ENCODE peak calls at places on chromosomes 4 and X, in seven cellular contexts. C, F, T, Q, X, V and B are unnamed samples.
A peak's percentile ranks its signal among the peaks of the same experiment; 100 is the strongest.

GRCh38 chrX:29431895-29432294 is 783.5 kb upstream of the MAGEB2 start:
- DNase-seq in C (no peak), F (no peak), T (no peak), Q (no peak), X (no peak), V (no peak), B (no peak)

GRCh38 chr4:3812211-3812934 is 46.2 kb downstream of the ADRA2C start:
- DNase-seq in C (no peak), F (no peak), T (no peak), Q (no peak), X (no peak), V (no peak), B (no peak)

GRCh38 chr4:6986067-6986780 is 56.9 kb upstream of the TADA2B start:
- DNase-seq in C (peak; percentile 57), F (peak; percentile 63), T (no peak), Q (no peak), X (no peak), V (no peak), B (no peak)

GRCh38 chrX:118286066-118286758 is 59.7 kb upstream of the WDR44 start:
- DNase-seq in C (no peak), F (no peak), T (no peak), Q (no peak), X (no peak), V (no peak), B (no peak)

GRCh38 chr4:109730294-109731051 is 603 bp upstream of the PLA2G12A start:
- DNase-seq in C (peak; percentile 81), F (peak; percentile 43), T (peak; percentile 63), Q (no peak), X (no peak), V (peak; percentile 87), B (no peak)

GRCh38 chrX:51825432-51825831 is 68.0 kb upstream of the MAGED1 start:
- DNase-seq in C (peak; percentile 12), F (no peak), T (no peak), Q (no peak), X (no peak), V (no peak), B (no peak)

GRCh38 chrX:110004210-110004609 is 1.3 kb downstream of the TMEM164 start:
- DNase-seq in C (peak; percentile 46), F (peak; percentile 27), T (peak; percentile 51), Q (no peak), X (no peak), V (peak; percentile 77), B (no peak)

GRCh38 chrX:134990475-134991473 is at the start of gene SMIM10:
- DNase-seq in C (peak; percentile 72), F (peak; percentile 86), T (peak; percentile 21), Q (no peak), X (no peak), V (peak; percentile 89), B (peak; percentile 3)

GRCh38 chr4:55830741-55831140 is 11.2 kb downstream of the EXOC1L start:
- DNase-seq in C (no peak), F (no peak), T (no peak), Q (no peak), X (no peak), V (no peak), B (no peak)

GRCh38 chr4:74539043-74539790 is 94.3 kb downstream of the AREG start:
- DNase-seq in C (peak; percentile 37), F (no peak), T (no peak), Q (no peak), X (no peak), V (no peak), B (no peak)

GRCh38 chrX:2391869-2392606 is 108.7 kb downstream of the DHRSX start:
- DNase-seq in C (peak; percentile 81), F (no peak), T (no peak), Q (no peak), X (no peak), V (no peak), B (no peak)

GRCh38 chr4:39712819-39713607 is 15.1 kb downstream of the UBE2K start:
- DNase-seq in C (no peak), F (no peak), T (no peak), Q (no peak), X (no peak), V (no peak), B (no peak)

DNA sequence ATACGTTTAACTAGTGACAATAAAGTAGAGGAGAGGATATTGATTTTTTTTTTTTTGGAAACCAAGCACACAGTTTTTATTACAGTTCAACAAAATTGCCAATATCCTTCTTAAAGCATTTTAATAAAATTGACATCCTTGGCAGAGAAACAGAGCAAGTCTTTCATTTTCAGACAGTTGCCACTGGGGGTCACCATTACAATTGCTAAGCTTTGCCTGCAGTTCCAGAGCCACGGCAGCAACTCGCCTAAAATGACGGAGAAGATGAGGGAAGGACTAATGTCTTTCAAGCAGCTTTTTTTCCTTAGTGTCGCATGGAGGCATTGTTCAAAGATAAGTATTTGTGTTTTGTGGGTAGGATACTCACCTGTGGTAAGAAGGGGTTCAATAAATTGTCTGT is 507.8 kb upstream of the ARX start:
- DNase-seq in C (peak; percentile 65), F (no peak), T (no peak), Q (no peak), X (no peak), V (no peak), B (no peak)
- H3K27ac ChIP-seq in C (peak overlapping the region; percentile 62), F (no peak overlapping the region), T (no peak overlapping the region), Q (no peak overlapping the region), X (no peak overlapping the region), V (no peak overlapping the region), B (no peak overlapping the region)

GRCh38 chr4:2588259-2588658 is 51.8 kb downstream of the FAM193A start:
- DNase-seq in C (no peak), F (no peak), T (no peak), Q (no peak), X (no peak), V (no peak), B (no peak)
- H3K4me1 ChIP-seq in C (peaks cover 13% of the 10 kb centered on the region), F (peaks cover 65% of the 10 kb centered on the region), T (peaks cover 19% of the 10 kb centered on the region), Q (peaks cover 32% of the 10 kb centered on the region), X (peaks cover 35% of the 10 kb centered on the region), V (peaks cover 72% of the 10 kb centered on the region), B (peaks cover 51% of the 10 kb centered on the region)

GRCh38 chrX:55487143-55487542 is 2.5 kb downstream of the USP51 start:
- DNase-seq in C (no peak), F (no peak), T (no peak), Q (no peak), X (no peak), V (no peak), B (no peak)

GRCh38 chrX:55490121-55490520 is 473 bp upstream of the USP51 start:
- DNase-seq in C (no peak), F (no peak), T (no peak), Q (no peak), X (no peak), V (no peak), B (peak; percentile 13)

GRCh38 chrX:55488268-55488558 is 1.4 kb downstream of the USP51 start:
- DNase-seq in C (no peak), F (no peak), T (no peak), Q (no peak), X (no peak), V (no peak), B (no peak)

GRCh38 chrX:55489315-55490009 is at the start of gene USP51:
- DNase-seq in C (peak; percentile 81), F (peak; percentile 42), T (peak; percentile 28), Q (peak; percentile 2), X (no peak), V (peak; percentile 82), B (no peak)

GRCh38 chrX:55488559-55489314 is 911 bp downstream of the USP51 start:
- DNase-seq in C (peak; percentile 71), F (peak; percentile 70), T (peak; percentile 53), Q (peak; percentile 50), X (peak; percentile 30), V (peak; percentile 89), B (peak; percentile 71)
- H3K27ac ChIP-seq in C (peak overlapping the region; percentile 99), F (peak overlapping the region; percentile 88), T (peak overlapping the region; percentile 84), Q (peak overlapping the region; percentile 85), X (peak overlapping the region; percentile 94), V (peak overlapping the region; percentile 91), B (peak overlapping the region; percentile 83)

GRCh38 chr4:128385199-128385598 is 97.6 kb upstream of the PGRMC2 start:
- DNase-seq in C (no peak), F (no peak), T (no peak), Q (no peak), X (no peak), V (no peak), B (no peak)

GRCh38 chr4:128386761-128387599 is 99.4 kb upstream of the PGRMC2 start:
- DNase-seq in C (peak; percentile 71), F (peak; percentile 94), T (peak; percentile 92), Q (no peak), X (no peak), V (no peak), B (no peak)

GRCh38 chr4:128388352-128388630 is 100.7 kb upstream of the PGRMC2 start:
- DNase-seq in C (no peak), F (no peak), T (no peak), Q (no peak), X (no peak), V (no peak), B (no peak)

GRCh38 chr4:128385683-128386304 is 98.2 kb upstream of the PGRMC2 start:
- DNase-seq in C (no peak), F (no peak), T (no peak), Q (no peak), X (no peak), V (no peak), B (no peak)

DNA sequence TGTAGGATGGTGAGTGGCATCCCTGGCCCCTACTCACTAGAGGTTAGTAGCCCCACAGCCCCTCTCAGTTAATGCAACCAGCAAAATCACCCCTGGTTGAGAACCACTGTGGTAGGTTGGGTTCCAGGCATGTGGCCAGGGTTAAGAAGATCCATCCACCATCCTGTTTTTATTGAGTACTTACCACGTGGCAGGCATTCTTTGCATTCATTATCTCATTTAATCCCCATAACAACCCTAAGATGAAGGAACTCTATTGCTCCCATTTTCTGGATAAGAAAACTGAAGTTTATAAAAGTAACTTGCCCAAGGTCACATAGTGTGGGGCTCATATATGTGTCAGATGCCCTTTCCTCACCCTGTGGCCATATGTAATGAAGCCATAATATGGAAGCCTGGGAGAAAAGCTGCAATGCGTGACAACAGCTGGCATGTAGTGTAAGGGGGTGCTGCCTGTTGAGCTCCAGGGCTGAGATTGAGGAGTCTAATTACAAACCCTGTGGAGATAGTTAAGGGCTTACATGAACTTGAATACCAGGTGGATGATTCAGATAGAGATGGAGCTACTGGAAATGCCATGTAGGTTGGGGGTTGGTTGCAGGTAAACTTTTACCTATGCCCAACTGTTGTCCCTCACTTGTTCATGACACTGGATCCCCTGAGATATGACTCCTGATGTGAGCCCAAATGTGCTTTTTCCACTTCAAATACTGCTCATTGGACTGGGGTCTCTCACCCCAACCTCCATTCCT is 100.2 kb upstream of the PGRMC2 start:
- DNase-seq in C (no peak), F (no peak), T (no peak), Q (no peak), X (no peak), V (no peak), B (no peak)
- H3K4me1 ChIP-seq in C (peaks cover 14% of the 10 kb centered on the region), F (peaks cover 28% of the 10 kb centered on the region), T (peaks cover 16% of the 10 kb centered on the region), Q (no peaks in the 10 kb centered on the region), X (no peaks in the 10 kb centered on the region), V (peaks cover 3% of the 10 kb centered on the region), B (no peaks in the 10 kb centered on the region)

GRCh38 chrX:18426004-18426320 is 554 bp downstream of the CDKL5 start:
- DNase-seq in C (no peak), F (no peak), T (peak; percentile 1), Q (no peak), X (no peak), V (peak; percentile 86), B (no peak)
- H3K27ac ChIP-seq in C (peak overlapping the region; percentile 84), F (peak overlapping the region; percentile 83), T (peak overlapping the region; percentile 77), Q (peak overlapping the region; percentile 74), X (peak overlapping the region; percentile 73), V (peak overlapping the region; percentile 67), B (peak overlapping the region; percentile 67)